ENCODE peak calls at places on chromosome 15, in ten cellular contexts. P is stimulated activated CD4-positive, alpha-beta T cell treated with anti-CD3 and anti-CD28 coated beads, Interleukin-2, amount 100 ng/mL, for 48 hours; N is foreskin fibroblast; V is SK-MEL-5; D is activated CD4-positive, alpha-beta T cell treated with anti-CD3 and anti-CD28 coated beads, Interleukin-2, amount 10 ng/mL, durations not matched to agents 24 days and 14 days; E is heart right ventricle; J is GM19239; L is stimulated activated CD8-positive, alpha-beta memory T cell treated with anti-CD3 and anti-CD28 coated beads, Interleukin-12 subunit alpha, Interleukin-12 subunit beta, amount 100 ng/mL, for 4 hours; B is stomach; Z is NCI-H524 treated with DMSO at 0.1 percent for 48 hours. U is an unnamed sample.

GRCh38 chr15:80242132-80242769 is 9.8 kb downstream of the CTXND1 start:
- DNase-seq in J (no peak), L (no peak), E (no peak), Z (no peak), D (peak), B (no peak), N (peak), P (no peak), V (peak), U (no peak)

GRCh38 chr15:62497356-62497755 is 332.3 kb upstream of the C2CD4B start:
- DNase-seq in B (no peak), N (peak), Z (no peak), J (no peak), E (no peak), L (no peak), P (no peak), V (no peak), D (no peak), U (no peak)

GRCh38 chr15:89383635-89384604 is 49.3 kb upstream of the POLG start:
- DNase-seq in L (no peak), J (no peak), E (peak), D (no peak), Z (peak), V (peak), B (no peak), P (no peak), N (peak), U (no peak)

GRCh38 chr15:66706225-66706732 is 4.2 kb downstream of the SMAD6 start:
- DNase-seq in N (peak), B (peak), V (peak), Z (no peak), D (no peak), P (no peak), L (no peak), E (no peak), J (no peak), U (peak)

GRCh38 chr15:69853572-69853971 is 244.1 kb downstream of the TLE3 start:
- DNase-seq in D (no peak), V (no peak), J (no peak), E (no peak), P (no peak), L (no peak), B (no peak), Z (no peak), N (peak), U (peak)

GRCh38 chr15:63089260-63090043 is 32.2 kb upstream of the LACTB start:
- DNase-seq in B (no peak), Z (peak), V (peak), P (no peak), L (no peak), J (no peak), D (no peak), E (peak), N (peak), U (peak)

GRCh38 chr15:98609144-98609852 is 39.0 kb upstream of the IGF1R start:
- DNase-seq in J (no peak), L (no peak), D (peak), B (no peak), E (no peak), N (peak), V (no peak), P (no peak), Z (no peak), U (no peak)

GRCh38 chr15:92809880-92810361 is 90.2 kb upstream of the CHD2 start:
- DNase-seq in D (peak), B (no peak), L (no peak), Z (peak), V (peak), N (peak), E (peak), P (no peak), J (no peak), U (no peak)

GRCh38 chr15:90336705-90337141 is 15.4 kb upstream of the ZNF774 start:
- DNase-seq in N (peak), E (peak), Z (no peak), D (peak), J (no peak), V (no peak), B (no peak), L (no peak), P (no peak), U (peak)

GRCh38 chr15:73800662-73801345 is 47.7 kb upstream of the INSYN1 start:
- DNase-seq in J (no peak), N (peak), Z (peak), V (no peak), P (no peak), D (no peak), B (no peak), E (peak), L (no peak), U (peak)

GRCh38 chr15:50883903-50884302 is 24.6 kb upstream of the AP4E1 start:
- DNase-seq in P (no peak), E (no peak), J (no peak), D (peak), L (no peak), Z (no peak), N (peak), V (peak), B (no peak), U (peak)

GRCh38 chr15:90364251-90364650 is 12.2 kb downstream of the ZNF774 start:
- DNase-seq in Z (no peak), N (peak), B (no peak), L (no peak), J (no peak), D (no peak), P (no peak), V (no peak), E (no peak), U (no peak)

GRCh38 chr15:75203017-75203907 is 1.6 kb downstream of the C15orf39 start:
- DNase-seq in P (no peak), B (no peak), Z (no peak), V (peak), E (peak), D (no peak), N (peak), J (no peak), L (no peak), U (no peak)

GRCh38 chr15:43376017-43376705 is 5.3 kb downstream of the TUBGCP4 start:
- DNase-seq in J (peak), P (peak), Z (peak), L (no peak), E (no peak), B (no peak), V (peak), N (peak), D (peak), U (peak)

GRCh38 chr15:47135279-47135678 is 582.0 kb upstream of the SEMA6D start:
- DNase-seq in V (no peak), D (no peak), E (no peak), L (no peak), P (no peak), B (no peak), J (no peak), N (no peak), Z (no peak), U (no peak)

GRCh38 chr15:98369081-98369716 is 279.1 kb upstream of the IGF1R start:
- DNase-seq in N (no peak), J (no peak), B (no peak), D (no peak), P (no peak), Z (no peak), L (no peak), V (no peak), E (peak), U (no peak)

GRCh38 chr15:64422697-64423096 is 35.1 kb downstream of the TRIP4 start:
- DNase-seq in N (no peak), J (no peak), D (no peak), P (no peak), B (no peak), E (no peak), Z (no peak), V (no peak), L (no peak), U (no peak)

GRCh38 chr15:79068790-79069189 is 21.8 kb downstream of the RASGRF1 start:
- DNase-seq in V (no peak), L (no peak), Z (no peak), J (no peak), E (no peak), P (no peak), N (no peak), D (no peak), B (no peak), U (no peak)

GRCh38 chr15:66603301-66604179 is 37.7 kb upstream of the LCTL start:
- DNase-seq in J (peak), E (peak), B (peak), V (peak), P (peak), L (peak), D (peak), Z (no peak), N (peak), U (no peak)

GRCh38 chr15:101043011-101043410 is 123.9 kb downstream of the LRRK1 start:
- DNase-seq in V (no peak), L (no peak), J (no peak), D (no peak), N (no peak), P (no peak), E (no peak), Z (no peak), B (peak), U (no peak)